ENCODE peak calls at places on chromosomes 6 and 20, in four cellular contexts. Q is HCT116, D is fibroblast of the aortic adventitia, N is A549. M is an unnamed sample.
A peak's percentile ranks its signal among the peaks of the same experiment; 100 is the strongest.

GRCh38 chr6:130467146-130467545 is 101.3 kb downstream of the TMEM200A start:
- DNase-seq in Q (no peak), D (no peak), N (no peak), M (no peak)

GRCh38 chr20:18718129-18718528 is 95.5 kb upstream of the SCP2D1 start:
- DNase-seq in Q (no peak), D (no peak), N (peak; percentile 11), M (no peak)

GRCh38 chr6:148235446-148235845 is 107.2 kb upstream of the SASH1 start:
- DNase-seq in Q (no peak), D (peak; percentile 26), N (no peak), M (peak; percentile 15)

GRCh38 chr6:121823437-121823851 is 388.0 kb downstream of the GJA1 start:
- DNase-seq in Q (no peak), D (peak; percentile 93), N (peak; percentile 35), M (peak; percentile 38)

GRCh38 chr6:56803594-56803993 is 151.3 kb upstream of the BEND6 start:
- DNase-seq in Q (no peak), D (peak; percentile 80), N (no peak), M (peak; percentile 35)

GRCh38 chr6:125232466-125232865 is 69.3 kb downstream of the HDDC2 start:
- DNase-seq in Q (no peak), D (peak; percentile 31), N (no peak), M (peak; percentile 52)

GRCh38 chr6:131629656-131630055 is 1.6 kb upstream of the MED23 start:
- DNase-seq in Q (no peak), D (no peak), N (no peak), M (peak; percentile 53)

GRCh38 chr6:118744261-118744941 is 93.0 kb upstream of the CEP85L start:
- DNase-seq in Q (no peak), D (peak; percentile 24), N (no peak), M (no peak)

GRCh38 chr6:498795-499231 is 107.3 kb downstream of the IRF4 start:
- DNase-seq in Q (no peak), D (no peak), N (no peak), M (no peak)

GRCh38 chr20:56922497-56922896 is 293.4 kb downstream of the TFAP2C start:
- DNase-seq in Q (no peak), D (no peak), N (no peak), M (no peak)

GRCh38 chr6:81331526-81331925 is 421.0 kb downstream of the TENT5A start:
- DNase-seq in Q (no peak), D (peak; percentile 44), N (no peak), M (peak; percentile 90)

GRCh38 chr6:2164481-2164880 is 80.9 kb downstream of the GMDS start:
- DNase-seq in Q (no peak), D (no peak), N (no peak), M (no peak)

GRCh38 chr20:50038574-50038991 is 55.8 kb downstream of the SNAI1 start:
- DNase-seq in Q (no peak), D (no peak), N (no peak), M (no peak)

GRCh38 chr20:46683939-46684750 is 5.1 kb downstream of the TP53RK start:
- DNase-seq in Q (no peak), D (peak; percentile 79), N (no peak), M (peak; percentile 73)

GRCh38 chr20:60237981-60238380 is 279.8 kb downstream of the CDH26 start:
- DNase-seq in Q (no peak), D (no peak), N (no peak), M (no peak)

GRCh38 chr20:24720957-24721356 is 228.1 kb upstream of the CST7 start:
- DNase-seq in Q (no peak), D (no peak), N (no peak), M (no peak)

GRCh38 chr20:45781391-45781931 is 10.2 kb downstream of the WFDC3 start:
- DNase-seq in Q (peak; percentile 92), D (peak; percentile 86), N (peak; percentile 47), M (peak; percentile 90)

GRCh38 chr6:47098570-47098993 is 56.5 kb upstream of the ADGRF1 start:
- DNase-seq in Q (no peak), D (peak; percentile 78), N (no peak), M (no peak)

GRCh38 chr6:22204153-22204552 is 92.7 kb downstream of the PRL start:
- DNase-seq in Q (no peak), D (no peak), N (no peak), M (no peak)

GRCh38 chr6:104540743-104541142 is 319.0 kb downstream of the HACE1 start:
- DNase-seq in Q (no peak), D (no peak), N (no peak), M (peak; percentile 67)

GRCh38 chr20:25116746-25117457 is 35.0 kb upstream of the VSX1 start:
- DNase-seq in Q (no peak), D (no peak), N (no peak), M (no peak)

GRCh38 chr6:42165016-42165415 is 8.1 kb upstream of the GUCA1A start:
- DNase-seq in Q (no peak), D (peak; percentile 9), N (no peak), M (no peak)

GRCh38 chr20:19380211-19380610 is 167.8 kb downstream of the SLC24A3 start:
- DNase-seq in Q (no peak), D (no peak), N (no peak), M (no peak)

GRCh38 chr6:7505196-7505699 is 36.2 kb upstream of the DSP start:
- DNase-seq in Q (peak; percentile 98), D (peak; percentile 49), N (peak; percentile 81), M (peak; percentile 79)

GRCh38 chr20:63980317-63980805 is 571 bp upstream of the PRPF6 start:
- DNase-seq in Q (no peak), D (no peak), N (no peak), M (no peak)

GRCh38 chr6:142960098-142960497 is 15.1 kb upstream of the HIVEP2 start:
- DNase-seq in Q (no peak), D (peak; percentile 63), N (no peak), M (peak; percentile 56)

GRCh38 chr20:53626584-53626983 is 32.9 kb upstream of the ZNF217 start:
- DNase-seq in Q (no peak), D (no peak), N (no peak), M (no peak)

GRCh38 chr20:53623127-53623453 is 29.5 kb upstream of the ZNF217 start:
- DNase-seq in Q (no peak), D (no peak), N (no peak), M (no peak)

GRCh38 chr20:53622247-53623114 is 28.8 kb upstream of the ZNF217 start:
- DNase-seq in Q (no peak), D (no peak), N (peak; percentile 43), M (no peak)

GRCh38 chr20:53621482-53622246 is 28.0 kb upstream of the ZNF217 start:
- DNase-seq in Q (peak; percentile 90), D (peak; percentile 98), N (peak; percentile 96), M (peak; percentile 94)

DNA sequence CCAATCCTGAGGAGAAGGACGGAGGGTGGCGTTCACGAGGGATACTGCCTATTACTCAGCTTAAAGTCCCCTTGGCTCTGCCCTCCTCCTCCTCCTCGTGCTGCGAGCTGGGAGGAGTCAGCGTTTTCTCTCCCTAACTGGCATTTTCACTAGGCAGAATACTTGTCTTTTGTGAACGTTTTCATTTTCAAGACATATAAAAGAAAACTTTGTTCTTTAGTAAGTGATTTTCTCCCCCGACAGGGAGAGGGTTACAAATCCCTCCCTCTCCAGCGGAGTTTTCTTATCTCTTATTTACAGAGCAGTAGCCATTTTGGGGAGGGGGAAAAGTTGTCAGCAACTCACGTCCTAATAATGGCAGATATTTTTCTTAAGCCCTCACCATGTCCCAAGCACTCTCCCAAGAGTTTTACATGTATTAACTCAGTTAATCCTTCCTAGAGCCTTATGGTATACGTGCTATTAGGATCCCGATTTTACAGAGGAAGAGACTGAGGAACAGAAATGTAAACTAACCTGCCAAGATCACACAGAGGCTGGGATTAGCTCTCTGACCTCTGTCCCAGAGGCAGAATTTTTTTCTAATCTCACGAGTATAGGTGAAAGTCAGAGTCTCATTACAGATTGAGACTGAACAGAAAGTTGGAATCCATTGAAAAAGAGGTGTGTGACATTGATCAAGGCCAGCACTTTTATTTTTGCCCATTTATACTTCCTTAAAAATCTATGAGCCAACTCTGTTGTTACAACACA is 30.0 kb upstream of the ZNF217 start:
- DNase-seq in Q (no peak), D (peak; percentile 78), N (peak; percentile 88), M (peak; percentile 72)
- TF ChIP-seq CTCF in Q (no peak), D (no peak), N (peak; percentile 24), M (peak; percentile 12)

GRCh38 chr20:48448601-48449384 is 379.0 kb downstream of the PREX1 start:
- DNase-seq in Q (no peak), D (peak; percentile 2), N (no peak), M (no peak)
- TF ChIP-seq CTCF in Q (peak; percentile 25), D (no peak), N (no peak), M (no peak)

GRCh38 chr20:62248890-62249560 is 10.7 kb downstream of the OSBPL2 start:
- DNase-seq in Q (no peak), D (no peak), N (no peak), M (no peak)
- TF ChIP-seq CTCF in Q (no peak), D (no peak), N (no peak), M (no peak)

DNA sequence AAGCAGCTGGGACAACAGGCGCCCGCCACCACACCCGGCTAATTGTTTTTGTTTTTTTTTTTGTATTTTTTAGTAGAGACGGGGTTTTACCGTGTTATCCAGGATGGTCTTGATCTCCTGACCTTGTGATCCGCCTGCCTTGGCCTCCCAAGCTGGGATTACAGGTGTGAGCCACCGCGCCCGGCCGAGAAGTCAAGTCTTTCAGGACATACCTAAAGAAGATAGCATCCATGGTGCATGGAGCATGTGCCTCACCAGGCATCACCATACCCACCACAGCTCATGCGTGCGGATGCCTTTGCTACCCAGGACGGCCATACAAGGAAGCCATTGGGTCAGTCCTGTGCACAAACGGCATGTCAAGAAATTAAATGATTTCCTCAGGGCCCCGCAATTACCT is 60.8 kb downstream of the DACT2 start:
- DNase-seq in Q (no peak), D (no peak), N (no peak), M (no peak)
- TF ChIP-seq CTCF in Q (no peak), D (no peak), N (no peak), M (no peak)

GRCh38 chr6:14723535-14724086 is 522.3 kb upstream of the JARID2 start:
- DNase-seq in Q (no peak), D (no peak), N (no peak), M (no peak)
- TF ChIP-seq CTCF in Q (no peak), D (no peak), N (no peak), M (no peak)

DNA sequence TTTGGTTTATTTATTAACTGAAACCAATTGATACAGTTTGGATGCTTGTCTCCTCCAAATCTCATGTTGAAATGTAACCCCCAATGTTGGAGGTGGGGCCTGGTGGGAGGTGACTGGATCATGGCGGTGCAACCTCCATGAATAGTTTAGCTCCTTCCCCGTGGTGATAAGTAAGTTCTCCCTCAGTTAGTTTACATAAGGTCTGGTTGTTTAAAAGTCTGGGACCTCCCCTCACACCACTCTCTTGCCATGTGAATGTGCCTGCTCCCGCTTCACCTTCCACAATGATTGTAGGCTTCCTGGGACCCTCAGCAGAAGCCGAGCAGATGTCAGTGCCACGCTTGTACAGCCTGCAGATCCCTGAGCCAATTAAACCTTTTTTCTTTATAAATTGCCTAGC is 15.2 kb downstream of the MAP7 start:
- DNase-seq in Q (no peak), D (no peak), N (no peak), M (no peak)
- TF ChIP-seq CTCF in Q (no peak), D (no peak), N (no peak), M (no peak)

GRCh38 chr6:111679126-111679525 is 73.4 kb upstream of the TRAF3IP2 start:
- DNase-seq in Q (no peak), D (no peak), N (no peak), M (no peak)

GRCh38 chr6:111683126-111683525 is 77.4 kb upstream of the TRAF3IP2 start:
- DNase-seq in Q (no peak), D (peak; percentile 59), N (no peak), M (no peak)

GRCh38 chr6:111681856-111682255 is 76.2 kb upstream of the TRAF3IP2 start:
- DNase-seq in Q (no peak), D (no peak), N (no peak), M (no peak)

GRCh38 chr6:111677186-111677990 is 71.7 kb upstream of the TRAF3IP2 start:
- DNase-seq in Q (no peak), D (no peak), N (no peak), M (no peak)

GRCh38 chr6:111680013-111680712 is 74.5 kb upstream of the TRAF3IP2 start:
- DNase-seq in Q (no peak), D (no peak), N (no peak), M (no peak)
- TF ChIP-seq CTCF in Q (no peak), D (no peak), N (no peak), M (no peak)

M was measured in HFFc6.